ENCODE peak calls at places on chromosome 12, in six cellular contexts. T is cardiac muscle cell, C is transverse colon, A is neuronal stem cell, S is suprapubic skin, G is IMR-90. W is an unnamed sample.

GRCh38 chr12:53300187-53300586 is 692 bp downstream of the MYG1 start:
- DNase-seq in T (peak), C (no peak), A (no peak), S (no peak), G (peak), W (peak)

GRCh38 chr12:71840226-71840847 is 778 bp downstream of the TBC1D15 start:
- DNase-seq in T (no peak), C (no peak), A (no peak), S (no peak), G (peak), W (peak)

GRCh38 chr12:5262450-5262849 is 169.5 kb upstream of the NTF3 start:
- DNase-seq in T (no peak), C (no peak), A (no peak), S (no peak), G (peak), W (peak)

GRCh38 chr12:94023879-94024278 is 124.5 kb upstream of the PLXNC1 start:
- DNase-seq in T (no peak), C (no peak), A (no peak), S (no peak), G (no peak), W (no peak)

GRCh38 chr12:61282790-61283575 is 977.2 kb upstream of the USP15 start:
- DNase-seq in T (no peak), C (no peak), A (no peak), S (no peak), G (no peak), W (peak)

GRCh38 chr12:101759396-101760047 is 20.3 kb upstream of the SYCP3 start:
- DNase-seq in T (peak), C (no peak), A (no peak), S (no peak), G (peak), W (peak)

GRCh38 chr12:68483592-68484373 is 126.9 kb upstream of the RAP1B start:
- DNase-seq in T (no peak), C (no peak), A (no peak), S (no peak), G (peak), W (peak)

GRCh38 chr12:5694759-5695409 is 250.2 kb downstream of the ANO2 start:
- DNase-seq in T (peak), C (no peak), A (no peak), S (no peak), G (peak), W (no peak)

GRCh38 chr12:76080017-76080728 is 4.3 kb downstream of the NAP1L1 start:
- DNase-seq in T (no peak), C (no peak), A (no peak), S (no peak), G (peak), W (no peak)

GRCh38 chr12:89501793-89502192 is 22.8 kb downstream of the GALNT4 start:
- DNase-seq in T (no peak), C (no peak), A (no peak), S (no peak), G (no peak), W (no peak)

GRCh38 chr12:39467432-39467870 is 24.5 kb upstream of the KIF21A start:
- DNase-seq in T (no peak), C (no peak), A (no peak), S (no peak), G (no peak), W (no peak)

GRCh38 chr12:124231980-124232653 is 62.8 kb upstream of the RFLNA start:
- DNase-seq in T (no peak), C (peak), A (no peak), S (no peak), G (no peak), W (no peak)

GRCh38 chr12:95815635-95816212 is 25.2 kb upstream of the NTN4 start:
- DNase-seq in T (no peak), C (no peak), A (no peak), S (no peak), G (peak), W (no peak)

GRCh38 chr12:79776111-79776510 is 85.3 kb upstream of the PAWR start:
- DNase-seq in T (no peak), C (no peak), A (no peak), S (no peak), G (peak), W (peak)

GRCh38 chr12:53096089-53096741 is 1.3 kb upstream of the IGFBP6 start:
- DNase-seq in T (no peak), C (peak), A (no peak), S (peak), G (peak), W (peak)

GRCh38 chr12:460301-461230 is 827 bp downstream of the B4GALNT3 start:
- DNase-seq in T (peak), C (peak), A (no peak), S (no peak), G (no peak), W (no peak)

GRCh38 chr12:57190037-57190436 is 26.6 kb upstream of the NXPH4 start:
- DNase-seq in T (no peak), C (no peak), A (no peak), S (no peak), G (no peak), W (no peak)

GRCh38 chr12:109930028-109930800 is 30.1 kb downstream of the TCHP start:
- DNase-seq in T (no peak), C (no peak), A (no peak), S (no peak), G (peak), W (no peak)

GRCh38 chr12:121299662-121300061 is 3.2 kb upstream of the CAMKK2 start:
- DNase-seq in T (no peak), C (no peak), A (no peak), S (no peak), G (no peak), W (no peak)

GRCh38 chr12:5230151-5230550 is 186.5 kb downstream of the KCNA5 start:
- DNase-seq in T (no peak), C (no peak), A (no peak), S (no peak), G (peak), W (peak)

GRCh38 chr12:95446511-95446910 is 27.4 kb upstream of the METAP2 start:
- DNase-seq in T (peak), C (peak), A (peak), S (no peak), G (peak), W (peak)

GRCh38 chr12:117972341-117972740 is 3.6 kb upstream of the KSR2 start:
- DNase-seq in T (no peak), C (peak), A (no peak), S (no peak), G (no peak), W (no peak)

GRCh38 chr12:128091101-128091795 is 175.7 kb upstream of the TMEM132C start:
- DNase-seq in T (peak), C (no peak), A (peak), S (no peak), G (no peak), W (no peak)

GRCh38 chr12:45235087-45236025 is 19.5 kb downstream of the ANO6 start:
- DNase-seq in T (no peak), C (no peak), A (no peak), S (no peak), G (peak), W (peak)

GRCh38 chr12:14854586-14855163 is 11.3 kb upstream of the ART4 start:
- DNase-seq in T (no peak), C (no peak), A (no peak), S (no peak), G (peak), W (no peak)

GRCh38 chr12:21471294-21471693 is 30.1 kb downstream of the RECQL start:
- DNase-seq in T (no peak), C (no peak), A (no peak), S (no peak), G (no peak), W (no peak)

GRCh38 chr12:108517288-108518100 is 2.4 kb downstream of the FICD start:
- DNase-seq in T (no peak), C (no peak), A (no peak), S (no peak), G (no peak), W (no peak)

GRCh38 chr12:108514468-108514972 is 557 bp upstream of the FICD start:
- DNase-seq in T (no peak), C (no peak), A (no peak), S (no peak), G (no peak), W (no peak)

GRCh38 chr12:108515916-108516315 is 839 bp downstream of the FICD start:
- DNase-seq in T (no peak), C (no peak), A (no peak), S (no peak), G (no peak), W (no peak)

GRCh38 chr12:108516511-108517275 is 1.6 kb downstream of the FICD start:
- DNase-seq in T (no peak), C (no peak), A (no peak), S (no peak), G (no peak), W (no peak)

GRCh38 chr12:108514973-108515814 is at the start of gene FICD:
- DNase-seq in T (peak), C (peak), A (peak), S (peak), G (peak), W (peak)
- H3K27ac ChIP-seq in T (peak), C (peak), A (peak), S (peak), G (peak), W (peak)

DNA sequence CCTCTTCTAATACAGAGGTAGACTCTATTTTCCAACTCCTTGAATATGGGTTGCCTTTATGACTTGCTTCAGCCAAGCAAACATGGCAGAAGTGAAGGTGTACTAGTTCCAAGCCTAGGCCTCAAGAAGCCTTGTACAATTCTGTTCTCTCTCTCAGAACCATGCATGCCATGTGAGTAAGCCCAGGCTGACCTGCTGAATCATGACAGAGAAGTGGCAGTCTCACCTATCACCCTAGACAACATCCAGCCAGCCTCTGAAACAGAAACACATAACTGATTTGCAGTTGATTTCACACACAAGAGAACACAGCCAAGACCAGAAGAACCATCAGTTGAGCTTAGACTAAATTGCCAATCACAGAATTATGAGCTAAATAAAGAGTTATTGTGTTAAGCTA is 157.2 kb downstream of the GARIN6 start:
- DNase-seq in T (no peak), C (no peak), A (no peak), S (no peak), G (no peak), W (no peak)
- H3K27ac ChIP-seq in T (no peak), C (no peak), A (no peak), S (no peak), G (no peak), W (no peak)

DNA sequence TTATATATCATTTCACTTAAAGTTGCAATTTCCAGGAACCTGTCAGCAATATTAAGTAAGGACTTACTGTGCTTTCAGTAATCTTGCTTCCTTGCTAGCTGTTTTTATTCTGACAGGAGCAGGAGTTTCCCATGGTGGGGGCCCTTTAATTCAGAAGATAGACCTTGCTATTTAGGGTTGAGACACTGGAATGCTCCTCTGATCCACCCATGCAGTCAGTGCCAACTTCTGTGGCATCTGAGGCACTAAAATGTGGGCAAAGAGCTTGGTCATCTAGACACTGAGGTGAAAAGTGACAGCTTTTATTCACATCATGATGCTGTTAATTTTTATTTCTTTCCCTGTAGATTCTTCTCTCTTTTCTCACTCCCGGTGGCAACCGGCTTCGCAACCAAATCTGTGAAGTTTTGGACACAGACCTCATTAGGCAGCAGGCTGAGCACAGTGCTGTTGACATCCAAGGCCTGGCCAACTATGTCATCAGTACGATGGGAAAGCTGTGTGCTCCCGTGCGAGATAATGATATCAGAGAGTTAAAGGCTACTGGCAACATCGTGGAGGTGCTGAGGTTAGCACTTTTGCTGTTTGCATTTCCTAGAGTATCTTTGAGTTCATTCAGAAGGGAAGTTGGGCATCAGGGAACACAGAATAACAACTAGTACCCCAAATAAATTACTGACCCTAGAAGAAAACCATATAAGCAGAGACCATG is 18.8 kb downstream of the TCP11L2 start:
- DNase-seq in T (no peak), C (no peak), A (no peak), S (no peak), G (no peak), W (no peak)
- H3K27ac ChIP-seq in T (no peak), C (no peak), A (no peak), S (no peak), G (no peak), W (no peak)

GRCh38 chr12:112424126-112424525 is 5.4 kb downstream of the PTPN11 start:
- DNase-seq in T (no peak), C (no peak), A (no peak), S (no peak), G (no peak), W (no peak)

GRCh38 chr12:112425582-112426382 is 7.0 kb downstream of the PTPN11 start:
- DNase-seq in T (no peak), C (no peak), A (no peak), S (no peak), G (no peak), W (no peak)

GRCh38 chr12:112431965-112432364 is 13.2 kb downstream of the PTPN11 start:
- DNase-seq in T (no peak), C (no peak), A (no peak), S (no peak), G (no peak), W (no peak)

GRCh38 chr12:112430929-112431328 is 12.2 kb downstream of the PTPN11 start:
- DNase-seq in T (no peak), C (no peak), A (no peak), S (no peak), G (no peak), W (no peak)

GRCh38 chr12:112427760-112428159 is 9.0 kb downstream of the PTPN11 start:
- DNase-seq in T (no peak), C (no peak), A (no peak), S (no peak), G (no peak), W (no peak)
- H3K27ac ChIP-seq in T (no peak), C (no peak), A (no peak), S (no peak), G (no peak), W (no peak)

GRCh38 chr12:46892034-46892705 is 66.4 kb upstream of the SLC38A4 start:
- DNase-seq in T (no peak), C (no peak), A (no peak), S (no peak), G (no peak), W (no peak)
- H3K27ac ChIP-seq in T (no peak), C (no peak), A (no peak), S (no peak), G (no peak), W (no peak)

DNA sequence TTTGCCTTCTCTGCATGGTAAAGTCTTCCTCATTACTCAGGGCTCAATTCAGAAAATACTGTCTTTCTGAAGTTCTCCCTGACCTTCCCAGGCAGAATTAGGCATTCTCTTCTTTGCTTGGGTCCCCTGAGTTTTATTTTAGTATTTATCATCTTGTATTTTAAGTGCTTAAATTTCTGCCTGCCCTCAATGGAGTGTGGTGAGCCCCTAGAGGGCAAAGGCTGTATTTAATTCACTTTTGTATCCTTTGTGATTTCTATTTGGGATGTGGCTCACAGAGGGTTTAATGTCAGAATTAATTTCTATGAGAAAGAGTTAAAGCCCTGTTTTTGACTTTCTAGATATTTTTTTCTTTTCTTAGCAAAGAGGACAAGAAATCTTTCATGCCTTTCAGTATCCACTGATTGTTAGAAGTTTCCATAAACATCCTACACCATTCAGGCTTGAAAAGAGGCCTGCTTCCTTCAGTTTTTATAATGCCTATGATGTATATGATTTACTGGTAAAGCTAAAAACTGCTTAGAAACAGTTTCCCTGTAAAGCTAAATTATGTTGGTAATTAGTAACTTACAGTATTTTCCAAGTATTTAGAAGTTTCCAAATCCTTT is 55.6 kb upstream of the PTPRB start:
- DNase-seq in T (peak), C (no peak), A (no peak), S (no peak), G (peak), W (peak)
- H3K27ac ChIP-seq in T (no peak), C (no peak), A (no peak), S (no peak), G (no peak), W (peak)

W was measured in brain microvascular endothelial cell.